ENCODE peak calls at places on chromosomes 6 and 20, in five cellular contexts. X, Y, E, B and H are unnamed samples. For H3K36me3, the result is how much of the 10 kb centered on the place peaks cover.

GRCh38 chr6:100881707-100882040 is 545 bp upstream of the ASCC3 start:
- DNase-seq in B (no peak), X (no peak), E (no peak), Y (no peak), H (no peak)

GRCh38 chr6:138107752-138108592 is 753 bp upstream of the PERP start:
- DNase-seq in E (no peak), X (no peak), Y (no peak), B (peak), H (peak)

GRCh38 chr6:105745464-105746129 is 340.5 kb upstream of the PRDM1 start:
- DNase-seq in Y (no peak), E (no peak), B (no peak), X (no peak), H (no peak)

GRCh38 chr20:61252601-61253263 is 671 bp downstream of the CDH4 start:
- DNase-seq in E (no peak), B (no peak), Y (no peak), X (no peak), H (no peak)

GRCh38 chr20:46959081-46959692 is 64.5 kb downstream of the EYA2 start:
- DNase-seq in E (no peak), X (no peak), Y (no peak), B (no peak), H (no peak)

GRCh38 chr20:43515628-43516027 is 8.1 kb downstream of the L3MBTL1 start:
- DNase-seq in Y (no peak), E (no peak), X (no peak), B (no peak), H (no peak)

GRCh38 chr6:7883381-7883780 is 27.2 kb downstream of the TXNDC5 start:
- DNase-seq in B (no peak), X (no peak), Y (no peak), E (no peak), H (no peak)

GRCh38 chr6:41097467-41098090 is 24.8 kb downstream of the NFYA start:
- DNase-seq in Y (no peak), B (no peak), E (no peak), X (no peak), H (no peak)

GRCh38 chr6:39847216-39847615 is 55.0 kb downstream of the DAAM2 start:
- DNase-seq in X (no peak), B (no peak), Y (peak), E (peak), H (peak)

GRCh38 chr6:116190550-116190949 is 63.3 kb downstream of the TSPYL4 start:
- DNase-seq in E (no peak), B (no peak), Y (no peak), X (no peak), H (no peak)

DNA sequence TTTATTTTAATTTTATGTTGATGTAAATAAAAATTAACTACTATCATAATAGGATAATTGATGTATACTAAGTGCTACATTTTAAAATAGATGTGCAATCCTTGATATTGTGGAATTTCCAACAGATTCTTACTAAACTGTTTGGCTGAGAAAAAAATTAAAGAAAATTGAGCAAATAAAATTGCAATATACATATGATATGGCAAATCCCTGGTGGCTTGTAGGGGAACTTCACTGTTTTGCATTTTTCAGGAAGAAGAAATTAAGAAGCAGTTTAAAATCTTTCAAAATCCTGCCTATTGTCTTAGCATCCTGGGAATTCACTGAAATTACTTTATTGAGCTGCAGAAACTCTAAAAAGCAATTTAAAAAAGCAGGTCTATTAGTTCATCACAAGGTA is 191.4 kb upstream of the ADGRB3 start:
- DNase-seq in Y (no peak), X (no peak), B (no peak), E (no peak), H (no peak)
- TF ChIP-seq CTCF in Y (no peak), X (no peak), B (no peak), E (no peak), H (no peak)

DNA sequence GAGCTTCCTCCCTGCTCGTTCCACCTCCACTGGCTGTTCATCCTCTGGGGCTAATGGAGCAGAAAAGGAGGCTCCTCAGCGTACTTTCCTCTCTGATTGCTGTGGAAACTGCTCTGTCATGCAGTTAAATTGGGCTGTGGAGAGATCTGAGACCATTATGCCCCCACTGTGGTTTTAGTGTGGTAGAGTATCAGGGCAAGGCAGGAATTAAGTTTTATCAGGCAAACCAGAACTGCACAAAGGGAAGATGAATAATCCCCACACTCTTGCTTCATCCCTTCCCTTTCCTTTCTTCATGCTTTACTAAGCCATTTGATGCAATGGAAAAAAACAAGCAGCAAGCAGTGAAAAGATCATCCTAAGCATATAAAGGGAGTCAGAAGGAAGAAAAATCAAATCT is 11.9 kb upstream of the ME1 start:
- DNase-seq in B (no peak), Y (no peak), E (no peak), X (no peak), H (no peak)
- TF ChIP-seq EP300 in B (no peak), Y (no peak), E (no peak), X (no peak), H (no peak)

GRCh38 chr6:31952890-31953289 is 5.9 kb downstream of the NELFE start:
- DNase-seq in B (no peak), E (no peak), X (no peak), Y (no peak), H (no peak)
- H3K36me3 ChIP-seq in B (under half), E (half or more), X (half or more), Y (under half), H (under half)

DNA sequence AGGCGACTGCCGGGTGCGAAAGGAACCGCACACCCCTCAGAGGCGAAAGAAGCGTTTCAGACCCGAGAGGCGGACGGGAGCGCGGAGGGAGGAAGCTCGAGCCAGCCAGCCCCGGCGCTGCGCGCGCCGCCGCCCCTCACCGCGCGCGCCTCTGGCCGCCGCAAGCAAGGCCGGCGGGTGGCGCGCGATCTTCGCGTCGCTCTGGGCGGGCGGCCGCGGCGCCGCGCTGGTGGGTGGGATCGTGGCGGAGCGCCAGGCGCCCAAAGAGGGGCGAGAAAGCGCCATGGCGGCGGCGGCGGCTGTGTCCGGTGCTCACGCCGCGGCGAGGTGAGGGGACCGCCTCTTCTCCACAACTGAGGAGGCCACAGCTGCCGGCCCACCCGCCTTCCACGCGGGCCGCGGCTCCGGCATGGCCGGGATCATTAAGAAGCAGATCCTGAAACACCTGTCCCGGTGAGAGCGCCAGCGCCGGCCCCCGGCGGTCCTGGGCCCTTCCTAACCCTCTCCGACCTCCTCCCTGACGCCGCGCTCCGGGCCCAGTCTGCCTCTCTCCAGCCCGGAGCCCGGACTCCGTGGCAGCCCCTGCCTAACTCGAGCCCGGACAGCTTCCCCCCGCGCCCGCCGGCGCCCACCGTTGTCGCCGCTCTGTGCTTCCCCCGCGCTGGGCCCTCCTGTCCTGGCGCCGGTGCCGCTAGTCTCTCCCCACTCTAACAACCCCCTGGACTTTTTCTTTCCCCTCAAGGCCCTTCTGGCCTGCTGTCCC is at the start of gene BLTP3A:
- DNase-seq in X (peak), Y (peak), E (peak), B (peak), H (peak)
- TF ChIP-seq CTCF in X (no peak), Y (peak), E (no peak), B (no peak), H (no peak)

DNA sequence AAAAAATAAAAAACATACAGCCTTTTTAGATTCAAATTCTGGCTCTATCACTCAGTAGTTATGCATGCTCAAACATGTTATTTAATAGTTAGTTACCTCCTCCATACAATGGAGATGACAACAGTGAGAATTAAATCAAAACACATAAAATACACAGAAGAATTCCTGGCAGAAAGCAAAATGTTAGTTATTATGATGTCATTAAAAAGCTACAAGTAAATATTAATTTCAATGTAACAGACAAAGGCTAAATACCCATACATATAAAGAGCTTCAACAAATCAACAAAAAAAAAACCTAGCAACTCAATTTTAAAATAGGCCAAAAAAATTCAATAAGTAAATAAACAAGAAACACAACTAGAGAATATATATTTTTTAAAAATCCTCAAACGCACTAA is 21.4 kb downstream of the PLN start:
- DNase-seq in B (no peak), E (no peak), Y (no peak), X (no peak), H (no peak)
- TF ChIP-seq EP300 in B (no peak), E (no peak), Y (no peak), X (no peak), H (no peak)

DNA sequence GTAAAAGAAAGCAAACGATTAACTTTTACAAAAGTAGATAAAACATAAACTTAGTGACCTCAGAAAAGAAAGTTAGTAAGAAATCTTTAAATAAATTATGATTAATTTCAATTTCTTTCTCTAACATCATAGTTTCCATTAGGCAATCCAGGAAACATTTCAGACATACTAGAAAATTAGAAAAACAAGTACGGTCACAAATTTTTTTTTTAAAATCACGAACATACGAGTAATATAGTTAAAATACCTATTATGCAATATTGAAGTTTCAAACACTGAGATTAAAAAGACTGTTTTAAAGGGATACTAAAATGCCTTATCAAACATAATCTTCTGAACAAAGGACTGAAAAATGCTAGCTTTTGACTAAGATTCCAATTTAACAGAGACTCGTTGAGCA is 26.2 kb downstream of the NOL7 start:
- DNase-seq in E (no peak), X (no peak), B (no peak), Y (no peak), H (no peak)
- H3K36me3 ChIP-seq in E (half or more), X (under half), B (under half), Y (under half), H (under half)

GRCh38 chr6:136526937-136527336 is 23.3 kb downstream of the MAP7 start:
- DNase-seq in E (no peak), Y (no peak), X (no peak), B (no peak), H (no peak)

GRCh38 chr6:136524936-136525413 is 25.2 kb downstream of the MAP7 start:
- DNase-seq in X (no peak), E (no peak), Y (no peak), B (no peak), H (no peak)

GRCh38 chr6:136525586-136526195 is 24.5 kb downstream of the MAP7 start:
- DNase-seq in E (no peak), B (no peak), Y (no peak), X (no peak), H (no peak)

GRCh38 chr6:136527831-136528230 is 22.4 kb downstream of the MAP7 start:
- DNase-seq in E (no peak), B (no peak), Y (no peak), X (no peak), H (no peak)

GRCh38 chr6:136526196-136526930 is 23.9 kb downstream of the MAP7 start:
- DNase-seq in B (no peak), Y (peak), E (peak), X (no peak), H (peak)
- TF ChIP-seq CTCF in B (no peak), Y (no peak), E (no peak), X (peak), H (no peak)